ENCODE peak calls at places on chromosomes 12 and 14, in six cellular contexts. One of them, this sample, is unnamed.
A peak's percentile ranks its signal among the peaks of the same experiment; 100 is the strongest.

GRCh38 chr14:85443001-85443400 is 86.9 kb upstream of the FLRT2 start:
- DNase-seq in suprapubic skin: no peak
- DNase-seq in CD8-positive, alpha-beta T cell: no peak
- DNase-seq in PC-3: peak; percentile 4
- DNase-seq in IMR-90: peak; percentile 8
- DNase-seq in tibial nerve: no peak
- DNase-seq in this sample: no peak

GRCh38 chr12:25263594-25263993 is 12.9 kb upstream of the KRAS start:
- DNase-seq in suprapubic skin: no peak
- DNase-seq in CD8-positive, alpha-beta T cell: no peak
- DNase-seq in PC-3: no peak
- DNase-seq in IMR-90: no peak
- DNase-seq in tibial nerve: no peak
- DNase-seq in this sample: no peak

GRCh38 chr12:131536766-131537165 is 174.1 kb upstream of the SFSWAP start:
- DNase-seq in suprapubic skin: no peak
- DNase-seq in CD8-positive, alpha-beta T cell: no peak
- DNase-seq in PC-3: no peak
- DNase-seq in IMR-90: no peak
- DNase-seq in tibial nerve: no peak
- DNase-seq in this sample: no peak

GRCh38 chr12:10362828-10363664 is 26.8 kb downstream of the KLRK1 start:
- DNase-seq in suprapubic skin: no peak
- DNase-seq in CD8-positive, alpha-beta T cell: no peak
- DNase-seq in PC-3: no peak
- DNase-seq in IMR-90: no peak
- DNase-seq in tibial nerve: no peak
- DNase-seq in this sample: peak; percentile 55

GRCh38 chr14:24848427-24848826 is 201.5 kb downstream of the STXBP6 start:
- DNase-seq in suprapubic skin: no peak
- DNase-seq in CD8-positive, alpha-beta T cell: no peak
- DNase-seq in PC-3: peak; percentile 9
- DNase-seq in IMR-90: peak; percentile 76
- DNase-seq in tibial nerve: no peak
- DNase-seq in this sample: peak; percentile 10

GRCh38 chr12:103852498-103852992 is 11.5 kb upstream of the NT5DC3 start:
- DNase-seq in suprapubic skin: no peak
- DNase-seq in CD8-positive, alpha-beta T cell: no peak
- DNase-seq in PC-3: peak; percentile 47
- DNase-seq in IMR-90: peak; percentile 54
- DNase-seq in tibial nerve: no peak
- DNase-seq in this sample: peak; percentile 60

GRCh38 chr12:82625523-82625922 is 61.2 kb upstream of the TMTC2 start:
- DNase-seq in suprapubic skin: no peak
- DNase-seq in CD8-positive, alpha-beta T cell: no peak
- DNase-seq in PC-3: no peak
- DNase-seq in IMR-90: no peak
- DNase-seq in tibial nerve: no peak
- DNase-seq in this sample: no peak

GRCh38 chr14:23555882-23556699 is at the start of gene THTPA:
- DNase-seq in suprapubic skin: peak; percentile 96
- DNase-seq in CD8-positive, alpha-beta T cell: peak; percentile 86
- DNase-seq in PC-3: peak; percentile 90
- DNase-seq in IMR-90: peak; percentile 83
- DNase-seq in tibial nerve: peak; percentile 90
- DNase-seq in this sample: peak; percentile 70

GRCh38 chr12:26402648-26403047 is 207.3 kb downstream of the SSPN start:
- DNase-seq in suprapubic skin: no peak
- DNase-seq in CD8-positive, alpha-beta T cell: no peak
- DNase-seq in PC-3: peak; percentile 100
- DNase-seq in IMR-90: no peak
- DNase-seq in tibial nerve: no peak
- DNase-seq in this sample: peak; percentile 86

GRCh38 chr14:68476965-68477455 is 315.9 kb downstream of the ZFP36L1 start:
- DNase-seq in suprapubic skin: no peak
- DNase-seq in CD8-positive, alpha-beta T cell: no peak
- DNase-seq in PC-3: no peak
- DNase-seq in IMR-90: no peak
- DNase-seq in tibial nerve: no peak
- DNase-seq in this sample: no peak

GRCh38 chr14:92348154-92348553 is 25.2 kb downstream of the SLC24A4 start:
- DNase-seq in suprapubic skin: no peak
- DNase-seq in CD8-positive, alpha-beta T cell: no peak
- DNase-seq in PC-3: peak; percentile 95
- DNase-seq in IMR-90: no peak
- DNase-seq in tibial nerve: no peak
- DNase-seq in this sample: no peak

GRCh38 chr12:114869091-114869834 is 185.3 kb upstream of the TBX3 start:
- DNase-seq in suprapubic skin: no peak
- DNase-seq in CD8-positive, alpha-beta T cell: no peak
- DNase-seq in PC-3: peak; percentile 42
- DNase-seq in IMR-90: peak; percentile 85
- DNase-seq in tibial nerve: no peak
- DNase-seq in this sample: no peak

GRCh38 chr12:110284597-110284996 is 3.5 kb downstream of the ATP2A2 start:
- DNase-seq in suprapubic skin: no peak
- DNase-seq in CD8-positive, alpha-beta T cell: no peak
- DNase-seq in PC-3: peak; percentile 46
- DNase-seq in IMR-90: no peak
- DNase-seq in tibial nerve: no peak
- DNase-seq in this sample: no peak

GRCh38 chr14:69079188-69079742 is 73.7 kb downstream of the DCAF5 start:
- DNase-seq in suprapubic skin: no peak
- DNase-seq in CD8-positive, alpha-beta T cell: no peak
- DNase-seq in PC-3: peak; percentile 95
- DNase-seq in IMR-90: peak; percentile 88
- DNase-seq in tibial nerve: no peak
- DNase-seq in this sample: peak; percentile 89

GRCh38 chr12:80936642-80937390 is 918 bp downstream of the LIN7A start:
- DNase-seq in suprapubic skin: no peak
- DNase-seq in CD8-positive, alpha-beta T cell: no peak
- DNase-seq in PC-3: peak; percentile 7
- DNase-seq in IMR-90: peak; percentile 42
- DNase-seq in tibial nerve: no peak
- DNase-seq in this sample: no peak

GRCh38 chr14:102370305-102370809 is 7.6 kb downstream of the TECPR2 start:
- DNase-seq in suprapubic skin: no peak
- DNase-seq in CD8-positive, alpha-beta T cell: no peak
- DNase-seq in PC-3: no peak
- DNase-seq in IMR-90: peak; percentile 13
- DNase-seq in tibial nerve: no peak
- DNase-seq in this sample: no peak

GRCh38 chr14:93984987-93985410 is 8.6 kb upstream of the ASB2 start:
- DNase-seq in suprapubic skin: no peak
- DNase-seq in CD8-positive, alpha-beta T cell: no peak
- DNase-seq in PC-3: peak; percentile 70
- DNase-seq in IMR-90: peak; percentile 91
- DNase-seq in tibial nerve: no peak
- DNase-seq in this sample: no peak

DNA sequence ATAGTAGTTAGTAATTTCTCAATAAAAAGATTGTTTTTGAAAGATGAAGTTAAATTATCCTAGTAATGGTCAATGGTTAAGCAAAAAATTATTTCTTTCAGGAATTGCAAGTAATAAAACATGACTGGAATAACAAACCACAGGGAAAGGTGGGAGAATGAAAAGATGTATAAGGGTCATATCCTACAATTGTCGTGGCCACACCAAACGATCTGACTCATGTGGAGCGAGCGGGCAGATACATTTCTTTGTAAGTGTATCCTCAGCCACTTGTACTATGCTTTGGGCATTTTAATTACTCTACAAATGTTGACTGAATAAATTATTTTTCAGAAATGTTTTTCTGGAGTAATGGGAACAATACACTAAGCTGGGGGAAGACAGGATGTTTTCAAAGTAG is 45.5 kb downstream of the ACSM4 start:
- DNase-seq in suprapubic skin: no peak
- DNase-seq in CD8-positive, alpha-beta T cell: no peak
- DNase-seq in PC-3: no peak
- DNase-seq in IMR-90: no peak
- DNase-seq in tibial nerve: no peak
- DNase-seq in this sample: no peak
- H3K27ac ChIP-seq in suprapubic skin: no peak overlapping the region
- H3K27ac ChIP-seq in CD8-positive, alpha-beta T cell: no peak overlapping the region
- H3K27ac ChIP-seq in PC-3: no peak overlapping the region
- H3K27ac ChIP-seq in IMR-90: no peak overlapping the region
- H3K27ac ChIP-seq in tibial nerve: no peak overlapping the region
- H3K27ac ChIP-seq in this sample: no peak overlapping the region

DNA sequence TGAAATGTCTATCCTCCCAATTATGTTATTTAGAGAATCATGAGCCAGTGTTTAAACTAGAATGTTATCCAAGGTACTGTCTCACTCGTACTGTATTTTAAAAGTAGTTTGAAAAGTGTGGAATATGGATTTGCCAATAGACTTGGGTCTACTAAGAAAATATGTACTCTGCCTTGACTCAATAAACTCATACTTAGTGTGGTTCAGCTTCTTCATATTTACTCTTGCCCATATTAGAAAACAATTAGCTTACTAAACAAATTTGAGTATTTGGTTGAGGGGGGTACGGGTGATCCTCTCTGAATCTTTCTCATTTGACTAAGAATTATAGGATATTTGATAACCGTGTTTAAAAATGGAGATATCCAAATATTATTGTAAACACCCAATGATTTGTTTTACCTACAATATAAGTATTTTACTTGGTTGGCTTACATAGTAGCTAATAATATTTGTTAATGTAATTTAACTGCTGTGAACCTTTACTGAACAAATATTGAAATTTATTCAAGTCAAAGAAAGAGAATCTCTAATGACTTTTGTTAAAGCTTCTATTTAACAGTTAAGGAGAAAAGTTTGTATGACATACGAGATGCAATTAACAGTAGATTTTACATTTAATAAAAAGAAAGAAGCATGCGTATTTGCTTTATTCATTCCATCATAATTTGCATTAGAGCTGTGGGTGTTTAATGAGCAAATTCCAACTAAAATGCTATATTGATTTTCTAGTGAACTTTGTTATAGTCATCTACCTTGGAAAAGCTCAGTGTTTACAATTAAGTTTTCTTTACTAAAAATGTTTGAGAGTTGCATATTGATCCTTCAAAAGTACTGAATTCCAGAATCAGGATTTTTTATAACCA is 81.2 kb downstream of the MIPOL1 start:
- DNase-seq in suprapubic skin: no peak
- DNase-seq in CD8-positive, alpha-beta T cell: no peak
- DNase-seq in PC-3: no peak
- DNase-seq in IMR-90: no peak
- DNase-seq in tibial nerve: no peak
- DNase-seq in this sample: no peak
- H3K4me1 ChIP-seq in suprapubic skin: no peaks in the 10 kb centered on the region
- H3K4me1 ChIP-seq in CD8-positive, alpha-beta T cell: no peaks in the 10 kb centered on the region
- H3K4me1 ChIP-seq in PC-3: no peaks in the 10 kb centered on the region
- H3K4me1 ChIP-seq in IMR-90: no peaks in the 10 kb centered on the region
- H3K4me1 ChIP-seq in tibial nerve: no peaks in the 10 kb centered on the region
- H3K4me1 ChIP-seq in this sample: no peaks in the 10 kb centered on the region

GRCh38 chr12:85277900-85278597 is 2.0 kb upstream of the ALX1 start:
- DNase-seq in suprapubic skin: no peak
- DNase-seq in CD8-positive, alpha-beta T cell: no peak
- DNase-seq in PC-3: no peak
- DNase-seq in IMR-90: no peak
- DNase-seq in tibial nerve: no peak
- DNase-seq in this sample: peak; percentile 7
- H3K27me3 ChIP-seq in suprapubic skin: peaks cover 100% of the 10 kb centered on the region
- H3K27me3 ChIP-seq in CD8-positive, alpha-beta T cell: no peaks in the 10 kb centered on the region
- H3K27me3 ChIP-seq in PC-3: peaks cover 8% of the 10 kb centered on the region
- H3K27me3 ChIP-seq in IMR-90: peaks cover 59% of the 10 kb centered on the region
- H3K27me3 ChIP-seq in tibial nerve: peaks cover 100% of the 10 kb centered on the region
- H3K27me3 ChIP-seq in this sample: peaks cover 100% of the 10 kb centered on the region

DNA sequence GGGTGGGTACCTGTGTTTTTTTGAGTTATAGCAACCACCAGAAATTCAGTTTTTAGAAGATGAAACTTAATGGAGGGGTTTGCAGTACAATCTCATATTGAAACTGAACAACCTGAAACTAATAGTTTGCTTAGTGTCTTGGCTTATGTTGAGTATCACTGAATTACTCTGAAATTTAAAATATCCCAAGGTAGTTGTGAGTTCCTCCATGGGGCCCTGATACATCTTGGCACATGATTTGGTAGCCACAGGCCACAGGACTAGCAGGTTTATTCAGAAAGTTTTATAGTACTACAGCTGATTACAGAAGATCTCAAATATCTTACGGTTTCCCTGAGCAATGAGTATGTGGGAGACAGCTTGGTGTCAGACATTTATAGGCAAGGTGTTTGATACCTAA is 10.4 kb downstream of the PTGES3 start:
- DNase-seq in suprapubic skin: no peak
- DNase-seq in CD8-positive, alpha-beta T cell: no peak
- DNase-seq in PC-3: no peak
- DNase-seq in IMR-90: no peak
- DNase-seq in tibial nerve: no peak
- DNase-seq in this sample: no peak
- H3K27ac ChIP-seq in suprapubic skin: no peak overlapping the region
- H3K27ac ChIP-seq in CD8-positive, alpha-beta T cell: no peak overlapping the region
- H3K27ac ChIP-seq in PC-3: no peak overlapping the region
- H3K27ac ChIP-seq in IMR-90: no peak overlapping the region
- H3K27ac ChIP-seq in tibial nerve: no peak overlapping the region
- H3K27ac ChIP-seq in this sample: no peak overlapping the region

DNA sequence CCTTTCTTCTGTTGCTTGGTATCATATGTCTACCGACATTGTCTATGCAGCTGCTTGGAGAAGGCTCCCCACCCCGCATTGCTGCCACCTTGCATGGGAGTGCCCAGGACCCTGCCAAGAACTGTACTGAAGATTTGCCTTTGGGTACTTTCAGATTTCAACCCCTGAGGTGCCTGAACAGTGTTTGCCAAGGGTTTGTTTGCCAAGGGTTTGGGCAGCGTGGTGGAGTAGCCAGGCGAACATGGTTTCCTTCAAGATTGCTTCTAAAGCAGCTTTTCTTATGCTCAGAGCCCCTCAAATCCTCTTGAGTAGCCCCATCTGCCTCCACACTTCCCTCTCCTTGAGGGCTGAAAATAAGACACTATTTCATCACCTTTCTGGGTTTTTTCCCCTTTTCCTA is 25.3 kb upstream of the CRY1 start:
- DNase-seq in suprapubic skin: no peak
- DNase-seq in CD8-positive, alpha-beta T cell: no peak
- DNase-seq in PC-3: no peak
- DNase-seq in IMR-90: no peak
- DNase-seq in tibial nerve: no peak
- DNase-seq in this sample: no peak
- H3K4me1 ChIP-seq in suprapubic skin: no peaks in the 10 kb centered on the region
- H3K4me1 ChIP-seq in CD8-positive, alpha-beta T cell: no peaks in the 10 kb centered on the region
- H3K4me1 ChIP-seq in PC-3: no peaks in the 10 kb centered on the region
- H3K4me1 ChIP-seq in IMR-90: no peaks in the 10 kb centered on the region
- H3K4me1 ChIP-seq in tibial nerve: no peaks in the 10 kb centered on the region
- H3K4me1 ChIP-seq in this sample: no peaks in the 10 kb centered on the region

This sample was measured in foreskin keratinocyte.